ENCODE peak calls at places on chromosomes 5 and 9, in four cellular contexts. One of them, this sample, is unnamed.

GRCh38 chr5:67303356-67303755 is 106.8 kb upstream of the CD180 start:
- DNase-seq in fibroblast of lung: no peak
- DNase-seq in glutamatergic neuron: no peak
- DNase-seq in GM20000: no peak
- DNase-seq in this sample: no peak

GRCh38 chr5:100574716-100575115 is 39.5 kb downstream of the FAM174A start:
- DNase-seq in fibroblast of lung: no peak
- DNase-seq in glutamatergic neuron: no peak
- DNase-seq in GM20000: no peak
- DNase-seq in this sample: no peak

GRCh38 chr5:143205386-143205785 is 198.1 kb downstream of the NR3C1 start:
- DNase-seq in fibroblast of lung: peak
- DNase-seq in glutamatergic neuron: no peak
- DNase-seq in GM20000: no peak
- DNase-seq in this sample: no peak

GRCh38 chr5:135156715-135157404 is 122.8 kb upstream of the PITX1 start:
- DNase-seq in fibroblast of lung: no peak
- DNase-seq in glutamatergic neuron: no peak
- DNase-seq in GM20000: no peak
- DNase-seq in this sample: no peak

GRCh38 chr5:73823508-73823925 is 197.5 kb downstream of the ARHGEF28 start:
- DNase-seq in fibroblast of lung: no peak
- DNase-seq in glutamatergic neuron: no peak
- DNase-seq in GM20000: no peak
- DNase-seq in this sample: no peak

GRCh38 chr5:176887252-176887849 is 11.8 kb downstream of the HK3 start:
- DNase-seq in fibroblast of lung: no peak
- DNase-seq in glutamatergic neuron: no peak
- DNase-seq in GM20000: no peak
- DNase-seq in this sample: peak

GRCh38 chr5:73304381-73304780 is 131.4 kb downstream of the TMEM174 start:
- DNase-seq in fibroblast of lung: no peak
- DNase-seq in glutamatergic neuron: no peak
- DNase-seq in GM20000: no peak
- DNase-seq in this sample: no peak

GRCh38 chr5:102670224-102670836 is 84.8 kb upstream of the PAM start:
- DNase-seq in fibroblast of lung: no peak
- DNase-seq in glutamatergic neuron: peak
- DNase-seq in GM20000: peak
- DNase-seq in this sample: peak

GRCh38 chr9:85212209-85212608 is 529.5 kb downstream of the AGTPBP1 start:
- DNase-seq in fibroblast of lung: no peak
- DNase-seq in glutamatergic neuron: no peak
- DNase-seq in GM20000: no peak
- DNase-seq in this sample: no peak

GRCh38 chr5:123819818-123820217 is 307.8 kb downstream of the CSNK1G3 start:
- DNase-seq in fibroblast of lung: peak
- DNase-seq in glutamatergic neuron: no peak
- DNase-seq in GM20000: no peak
- DNase-seq in this sample: no peak

GRCh38 chr5:76393035-76393680 is 9.9 kb upstream of the IQGAP2 start:
- DNase-seq in fibroblast of lung: no peak
- DNase-seq in glutamatergic neuron: no peak
- DNase-seq in GM20000: no peak
- DNase-seq in this sample: no peak

GRCh38 chr9:135275163-135275925 is 187.9 kb downstream of the OLFM1 start:
- DNase-seq in fibroblast of lung: no peak
- DNase-seq in glutamatergic neuron: no peak
- DNase-seq in GM20000: no peak
- DNase-seq in this sample: no peak

GRCh38 chr9:74770508-74771261 is 117.0 kb downstream of the TRPM6 start:
- DNase-seq in fibroblast of lung: no peak
- DNase-seq in glutamatergic neuron: peak
- DNase-seq in GM20000: peak
- DNase-seq in this sample: peak

GRCh38 chr5:146034605-146035004 is 70.8 kb downstream of the PLAC8L1 start:
- DNase-seq in fibroblast of lung: no peak
- DNase-seq in glutamatergic neuron: no peak
- DNase-seq in GM20000: no peak
- DNase-seq in this sample: no peak

GRCh38 chr5:7850533-7851239 is at the start of gene CFAP90:
- DNase-seq in fibroblast of lung: peak
- DNase-seq in glutamatergic neuron: peak
- DNase-seq in GM20000: peak
- DNase-seq in this sample: no peak

GRCh38 chr5:58670620-58671019 is 87.7 kb downstream of the RAB3C start:
- DNase-seq in fibroblast of lung: no peak
- DNase-seq in glutamatergic neuron: no peak
- DNase-seq in GM20000: no peak
- DNase-seq in this sample: no peak

GRCh38 chr5:57432876-57433275 is 49.7 kb downstream of the ACTBL2 start:
- DNase-seq in fibroblast of lung: no peak
- DNase-seq in glutamatergic neuron: no peak
- DNase-seq in GM20000: no peak
- DNase-seq in this sample: no peak
- TF ChIP-seq CTCF in fibroblast of lung: no peak
- TF ChIP-seq CTCF in glutamatergic neuron: no peak
- TF ChIP-seq CTCF in GM20000: no peak
- TF ChIP-seq CTCF in this sample: no peak

GRCh38 chr9:128656416-128657343 is at the start of gene DYNC2I2:
- DNase-seq in fibroblast of lung: peak
- DNase-seq in glutamatergic neuron: peak
- DNase-seq in GM20000: peak
- DNase-seq in this sample: peak
- TF ChIP-seq CTCF in fibroblast of lung: no peak
- TF ChIP-seq CTCF in glutamatergic neuron: no peak
- TF ChIP-seq CTCF in GM20000: no peak
- TF ChIP-seq CTCF in this sample: no peak

GRCh38 chr9:7592321-7593319 is 207.0 kb downstream of the DMAC1 start:
- DNase-seq in fibroblast of lung: no peak
- DNase-seq in glutamatergic neuron: no peak
- DNase-seq in GM20000: no peak
- DNase-seq in this sample: no peak
- TF ChIP-seq CTCF in fibroblast of lung: no peak
- TF ChIP-seq CTCF in glutamatergic neuron: peak
- TF ChIP-seq CTCF in GM20000: no peak
- TF ChIP-seq CTCF in this sample: no peak

GRCh38 chr9:87109851-87110250 is 162.5 kb upstream of the GAS1 start:
- DNase-seq in fibroblast of lung: peak
- DNase-seq in glutamatergic neuron: no peak
- DNase-seq in GM20000: no peak
- DNase-seq in this sample: no peak

GRCh38 chr9:87111010-87111409 is 163.7 kb upstream of the GAS1 start:
- DNase-seq in fibroblast of lung: no peak
- DNase-seq in glutamatergic neuron: no peak
- DNase-seq in GM20000: no peak
- DNase-seq in this sample: no peak

GRCh38 chr9:87108639-87109038 is 161.3 kb upstream of the GAS1 start:
- DNase-seq in fibroblast of lung: no peak
- DNase-seq in glutamatergic neuron: no peak
- DNase-seq in GM20000: no peak
- DNase-seq in this sample: no peak

GRCh38 chr9:87109182-87109581 is 161.9 kb upstream of the GAS1 start:
- DNase-seq in fibroblast of lung: peak
- DNase-seq in glutamatergic neuron: no peak
- DNase-seq in GM20000: no peak
- DNase-seq in this sample: no peak

GRCh38 chr9:87107072-87107471 is 159.8 kb upstream of the GAS1 start:
- DNase-seq in fibroblast of lung: no peak
- DNase-seq in glutamatergic neuron: no peak
- DNase-seq in GM20000: no peak
- DNase-seq in this sample: no peak
- TF ChIP-seq CTCF in fibroblast of lung: no peak
- TF ChIP-seq CTCF in glutamatergic neuron: no peak
- TF ChIP-seq CTCF in GM20000: no peak
- TF ChIP-seq CTCF in this sample: no peak

GRCh38 chr5:168017313-168017712 is 274.1 kb upstream of the WWC1 start:
- DNase-seq in fibroblast of lung: no peak
- DNase-seq in glutamatergic neuron: no peak
- DNase-seq in GM20000: no peak
- DNase-seq in this sample: no peak

GRCh38 chr5:168022761-168023160 is 268.7 kb upstream of the WWC1 start:
- DNase-seq in fibroblast of lung: no peak
- DNase-seq in glutamatergic neuron: no peak
- DNase-seq in GM20000: no peak
- DNase-seq in this sample: no peak

GRCh38 chr5:168023190-168023589 is 268.3 kb upstream of the WWC1 start:
- DNase-seq in fibroblast of lung: peak
- DNase-seq in glutamatergic neuron: peak
- DNase-seq in GM20000: no peak
- DNase-seq in this sample: no peak

GRCh38 chr5:168015506-168015905 is 275.9 kb upstream of the WWC1 start:
- DNase-seq in fibroblast of lung: no peak
- DNase-seq in glutamatergic neuron: no peak
- DNase-seq in GM20000: no peak
- DNase-seq in this sample: no peak

GRCh38 chr5:168020522-168021294 is 270.7 kb upstream of the WWC1 start:
- DNase-seq in fibroblast of lung: peak
- DNase-seq in glutamatergic neuron: no peak
- DNase-seq in GM20000: no peak
- DNase-seq in this sample: no peak
- TF ChIP-seq CTCF in fibroblast of lung: peak
- TF ChIP-seq CTCF in glutamatergic neuron: no peak
- TF ChIP-seq CTCF in GM20000: no peak
- TF ChIP-seq CTCF in this sample: no peak

DNA sequence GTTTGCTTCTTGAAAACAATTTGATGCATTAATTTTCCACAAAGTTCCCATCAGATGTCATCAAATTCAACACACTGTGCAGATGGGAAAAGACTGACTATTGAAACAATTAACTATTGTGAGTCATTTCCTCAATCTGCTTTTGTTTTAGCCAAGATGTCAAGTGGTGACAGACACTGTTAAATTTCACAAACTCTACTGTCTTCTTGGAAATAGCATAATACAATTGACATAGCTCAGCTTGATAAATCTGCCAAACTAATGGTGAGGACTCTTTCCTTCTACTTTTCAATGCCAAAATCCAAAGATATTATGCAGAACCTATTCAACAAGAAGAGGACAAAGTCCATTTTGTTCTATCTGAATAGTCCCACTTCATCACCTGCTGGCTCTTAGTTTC is 242.3 kb downstream of the CAAP1 start:
- DNase-seq in fibroblast of lung: no peak
- DNase-seq in glutamatergic neuron: no peak
- DNase-seq in GM20000: no peak
- DNase-seq in this sample: no peak
- TF ChIP-seq CTCF in fibroblast of lung: no peak
- TF ChIP-seq CTCF in glutamatergic neuron: no peak
- TF ChIP-seq CTCF in GM20000: no peak
- TF ChIP-seq CTCF in this sample: no peak

DNA sequence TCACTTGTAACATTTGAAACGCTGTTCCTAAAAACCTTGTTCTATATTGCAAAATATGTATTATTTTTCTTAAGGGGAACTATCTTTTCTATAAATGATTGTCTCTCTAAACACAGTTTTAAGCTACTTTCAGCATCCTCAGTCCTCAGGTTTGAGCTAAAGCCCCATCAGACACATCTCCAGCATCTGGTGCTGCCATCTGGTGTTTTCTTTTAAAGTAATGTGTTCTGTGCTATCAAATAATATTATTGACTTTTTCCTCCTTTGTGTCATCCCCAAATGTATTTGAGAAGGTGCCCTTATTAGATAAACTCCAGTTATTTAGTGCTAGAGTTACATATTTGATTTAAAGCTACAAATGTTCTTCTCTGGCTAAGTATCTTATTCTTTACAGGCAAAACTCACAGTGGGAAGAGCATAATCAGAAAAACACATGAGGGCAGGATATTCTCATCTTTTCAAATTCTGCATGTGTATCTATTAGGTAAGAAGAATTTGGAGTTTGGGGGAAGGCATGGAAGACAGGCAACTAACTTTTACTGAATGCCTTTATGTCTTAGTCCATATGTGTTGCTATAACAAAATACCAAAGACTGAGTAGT is 27.5 kb downstream of the ZNF474 start:
- DNase-seq in fibroblast of lung: peak
- DNase-seq in glutamatergic neuron: peak
- DNase-seq in GM20000: no peak
- DNase-seq in this sample: peak
- TF ChIP-seq CTCF in fibroblast of lung: peak
- TF ChIP-seq CTCF in glutamatergic neuron: no peak
- TF ChIP-seq CTCF in GM20000: no peak
- TF ChIP-seq CTCF in this sample: no peak

DNA sequence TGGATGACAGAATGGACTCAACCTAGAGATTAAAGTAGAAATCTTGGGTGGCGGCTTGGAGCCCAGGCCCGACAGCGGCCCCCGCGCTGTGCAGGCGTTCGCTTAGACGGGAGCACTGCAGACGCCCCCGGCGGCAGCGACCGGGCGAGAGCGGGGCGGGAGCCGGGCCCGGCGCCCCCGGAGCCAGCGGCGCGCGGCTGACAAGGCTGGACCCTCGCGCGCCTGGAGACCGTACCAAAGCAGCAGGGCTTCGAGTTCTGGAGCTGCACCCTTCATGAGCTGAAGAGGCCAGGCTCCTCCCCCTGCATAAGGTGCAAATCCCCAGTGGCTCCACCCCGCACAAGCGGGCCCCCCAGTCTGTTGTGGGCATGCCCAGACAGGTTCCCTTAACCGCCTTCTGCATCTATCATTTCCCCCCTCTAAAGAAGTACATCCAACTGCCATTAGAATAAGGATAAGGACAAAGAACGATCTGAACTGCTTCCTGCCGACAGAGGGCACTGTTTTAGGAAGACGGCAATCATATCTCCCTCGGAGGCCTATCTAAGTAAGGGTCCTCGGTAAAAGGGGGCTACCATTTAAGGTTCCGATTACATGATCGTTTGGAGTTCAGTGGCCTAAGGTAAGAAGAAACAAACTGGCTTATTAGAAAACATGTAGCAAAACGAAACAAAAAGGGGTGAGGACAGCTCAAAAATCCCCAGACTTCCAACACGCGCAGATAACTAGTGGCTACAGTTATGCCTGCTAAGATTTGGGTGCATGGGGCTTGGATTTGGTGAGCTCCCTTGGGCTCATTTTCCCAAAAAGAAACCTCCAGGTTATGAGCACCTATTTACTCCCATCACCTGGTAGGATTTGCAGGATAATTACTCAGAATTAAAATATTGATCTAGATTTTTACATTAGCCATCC is 66.3 kb downstream of the RGMB start:
- DNase-seq in fibroblast of lung: peak
- DNase-seq in glutamatergic neuron: no peak
- DNase-seq in GM20000: peak
- DNase-seq in this sample: no peak
- TF ChIP-seq CTCF in fibroblast of lung: peak
- TF ChIP-seq CTCF in glutamatergic neuron: no peak
- TF ChIP-seq CTCF in GM20000: no peak
- TF ChIP-seq CTCF in this sample: peak

GRCh38 chr5:68891718-68892117 is 202.1 kb upstream of the SLC30A5 start:
- DNase-seq in fibroblast of lung: no peak
- DNase-seq in glutamatergic neuron: no peak
- DNase-seq in GM20000: peak
- DNase-seq in this sample: peak
- TF ChIP-seq CTCF in fibroblast of lung: no peak
- TF ChIP-seq CTCF in glutamatergic neuron: no peak
- TF ChIP-seq CTCF in GM20000: no peak
- TF ChIP-seq CTCF in this sample: peak